ENCODE peak calls at places on chromosomes 16 and 17, in nine cellular contexts. One of them, this sample, is unnamed.

GRCh38 chr17:47905221-47905733 is 9.2 kb downstream of the SP2 start:
- DNase-seq in NCI-H1436: no peak
- DNase-seq in ELR: no peak
- DNase-seq in non-pigmented ciliary epithelial cell: peak
- DNase-seq in Calu3: no peak
- DNase-seq in mucosa of gallbladder: peak
- DNase-seq in amygdala: peak
- DNase-seq in NCI-H524 treated with DMSO at 0.1 percent for 48 hours: no peak
- DNase-seq in NCI-H774: no peak
- DNase-seq in this sample: no peak

GRCh38 chr17:57035971-57036481 is 49.0 kb upstream of the AKAP1 start:
- DNase-seq in NCI-H1436: peak
- DNase-seq in ELR: no peak
- DNase-seq in NCI-H774: peak
- DNase-seq in amygdala: no peak
- DNase-seq in mucosa of gallbladder: peak
- DNase-seq in Calu3: no peak
- DNase-seq in NCI-H524 treated with DMSO at 0.1 percent for 48 hours: peak
- DNase-seq in non-pigmented ciliary epithelial cell: no peak
- DNase-seq in this sample: no peak

GRCh38 chr17:65530985-65531507 is 30.4 kb downstream of the AXIN2 start:
- DNase-seq in NCI-H1436: no peak
- DNase-seq in NCI-H774: no peak
- DNase-seq in amygdala: no peak
- DNase-seq in NCI-H524 treated with DMSO at 0.1 percent for 48 hours: no peak
- DNase-seq in mucosa of gallbladder: no peak
- DNase-seq in Calu3: no peak
- DNase-seq in non-pigmented ciliary epithelial cell: no peak
- DNase-seq in ELR: no peak
- DNase-seq in this sample: no peak

GRCh38 chr16:89365996-89366395 is 124.4 kb downstream of the ANKRD11 start:
- DNase-seq in Calu3: no peak
- DNase-seq in mucosa of gallbladder: no peak
- DNase-seq in amygdala: no peak
- DNase-seq in non-pigmented ciliary epithelial cell: no peak
- DNase-seq in ELR: no peak
- DNase-seq in NCI-H524 treated with DMSO at 0.1 percent for 48 hours: no peak
- DNase-seq in NCI-H774: no peak
- DNase-seq in NCI-H1436: no peak
- DNase-seq in this sample: no peak

GRCh38 chr16:84992700-84993075 is 18.6 kb downstream of the ZDHHC7 start:
- DNase-seq in NCI-H524 treated with DMSO at 0.1 percent for 48 hours: no peak
- DNase-seq in mucosa of gallbladder: no peak
- DNase-seq in NCI-H1436: no peak
- DNase-seq in Calu3: no peak
- DNase-seq in ELR: no peak
- DNase-seq in NCI-H774: no peak
- DNase-seq in amygdala: no peak
- DNase-seq in non-pigmented ciliary epithelial cell: no peak
- DNase-seq in this sample: no peak

GRCh38 chr16:78784773-78785172 is 685.3 kb downstream of the WWOX start:
- DNase-seq in NCI-H1436: no peak
- DNase-seq in ELR: no peak
- DNase-seq in non-pigmented ciliary epithelial cell: no peak
- DNase-seq in mucosa of gallbladder: no peak
- DNase-seq in amygdala: no peak
- DNase-seq in NCI-H524 treated with DMSO at 0.1 percent for 48 hours: no peak
- DNase-seq in NCI-H774: no peak
- DNase-seq in Calu3: no peak
- DNase-seq in this sample: no peak

GRCh38 chr17:2703606-2704005 is 8.0 kb downstream of the CLUH start:
- DNase-seq in amygdala: no peak
- DNase-seq in ELR: no peak
- DNase-seq in NCI-H774: no peak
- DNase-seq in Calu3: no peak
- DNase-seq in non-pigmented ciliary epithelial cell: no peak
- DNase-seq in NCI-H524 treated with DMSO at 0.1 percent for 48 hours: no peak
- DNase-seq in NCI-H1436: no peak
- DNase-seq in mucosa of gallbladder: no peak
- DNase-seq in this sample: no peak

GRCh38 chr17:796609-797008 is 14.5 kb downstream of the MRM3 start:
- DNase-seq in non-pigmented ciliary epithelial cell: no peak
- DNase-seq in amygdala: no peak
- DNase-seq in NCI-H1436: no peak
- DNase-seq in NCI-H774: no peak
- DNase-seq in mucosa of gallbladder: no peak
- DNase-seq in NCI-H524 treated with DMSO at 0.1 percent for 48 hours: no peak
- DNase-seq in Calu3: no peak
- DNase-seq in ELR: no peak
- DNase-seq in this sample: no peak

GRCh38 chr16:25888873-25889272 is 197.1 kb downstream of the HS3ST4 start:
- DNase-seq in NCI-H524 treated with DMSO at 0.1 percent for 48 hours: no peak
- DNase-seq in amygdala: no peak
- DNase-seq in Calu3: no peak
- DNase-seq in mucosa of gallbladder: no peak
- DNase-seq in NCI-H774: no peak
- DNase-seq in non-pigmented ciliary epithelial cell: no peak
- DNase-seq in NCI-H1436: no peak
- DNase-seq in ELR: no peak
- DNase-seq in this sample: no peak

GRCh38 chr17:49085565-49086315 is 46.8 kb upstream of the B4GALNT2 start:
- DNase-seq in ELR: no peak
- DNase-seq in non-pigmented ciliary epithelial cell: no peak
- DNase-seq in NCI-H524 treated with DMSO at 0.1 percent for 48 hours: no peak
- DNase-seq in mucosa of gallbladder: no peak
- DNase-seq in Calu3: no peak
- DNase-seq in NCI-H1436: no peak
- DNase-seq in NCI-H774: no peak
- DNase-seq in amygdala: no peak
- DNase-seq in this sample: no peak

GRCh38 chr16:58448890-58449289 is 51.1 kb upstream of the NDRG4 start:
- DNase-seq in ELR: no peak
- DNase-seq in amygdala: no peak
- DNase-seq in Calu3: no peak
- DNase-seq in NCI-H524 treated with DMSO at 0.1 percent for 48 hours: no peak
- DNase-seq in mucosa of gallbladder: no peak
- DNase-seq in non-pigmented ciliary epithelial cell: no peak
- DNase-seq in NCI-H774: no peak
- DNase-seq in NCI-H1436: no peak
- DNase-seq in this sample: peak

GRCh38 chr17:81173761-81174160 is 7.7 kb upstream of the AATK start:
- DNase-seq in NCI-H524 treated with DMSO at 0.1 percent for 48 hours: peak
- DNase-seq in NCI-H1436: no peak
- DNase-seq in amygdala: no peak
- DNase-seq in mucosa of gallbladder: no peak
- DNase-seq in NCI-H774: no peak
- DNase-seq in non-pigmented ciliary epithelial cell: no peak
- DNase-seq in Calu3: no peak
- DNase-seq in ELR: no peak
- DNase-seq in this sample: no peak

GRCh38 chr17:50047488-50048126 is 8.3 kb upstream of the ITGA3 start:
- DNase-seq in NCI-H524 treated with DMSO at 0.1 percent for 48 hours: no peak
- DNase-seq in ELR: peak
- DNase-seq in NCI-H774: no peak
- DNase-seq in Calu3: peak
- DNase-seq in NCI-H1436: no peak
- DNase-seq in mucosa of gallbladder: no peak
- DNase-seq in amygdala: no peak
- DNase-seq in non-pigmented ciliary epithelial cell: no peak
- DNase-seq in this sample: peak

GRCh38 chr16:51268237-51268636 is 117.2 kb upstream of the SALL1 start:
- DNase-seq in amygdala: no peak
- DNase-seq in ELR: no peak
- DNase-seq in mucosa of gallbladder: no peak
- DNase-seq in NCI-H1436: no peak
- DNase-seq in NCI-H524 treated with DMSO at 0.1 percent for 48 hours: no peak
- DNase-seq in non-pigmented ciliary epithelial cell: no peak
- DNase-seq in NCI-H774: no peak
- DNase-seq in Calu3: no peak
- DNase-seq in this sample: no peak

GRCh38 chr17:76408037-76408849 is 23.8 kb downstream of the SPHK1 start:
- DNase-seq in NCI-H524 treated with DMSO at 0.1 percent for 48 hours: peak
- DNase-seq in NCI-H1436: peak
- DNase-seq in amygdala: no peak
- DNase-seq in mucosa of gallbladder: peak
- DNase-seq in Calu3: peak
- DNase-seq in ELR: peak
- DNase-seq in NCI-H774: peak
- DNase-seq in non-pigmented ciliary epithelial cell: no peak
- DNase-seq in this sample: peak

GRCh38 chr17:82287849-82288601 is 14.5 kb upstream of the CSNK1D start:
- DNase-seq in Calu3: peak
- DNase-seq in NCI-H774: peak
- DNase-seq in NCI-H1436: peak
- DNase-seq in NCI-H524 treated with DMSO at 0.1 percent for 48 hours: no peak
- DNase-seq in non-pigmented ciliary epithelial cell: no peak
- DNase-seq in mucosa of gallbladder: peak
- DNase-seq in ELR: peak
- DNase-seq in amygdala: no peak
- DNase-seq in this sample: peak

GRCh38 chr17:67733371-67733770 is 15.6 kb downstream of the NOL11 start:
- DNase-seq in NCI-H1436: no peak
- DNase-seq in NCI-H774: no peak
- DNase-seq in ELR: no peak
- DNase-seq in NCI-H524 treated with DMSO at 0.1 percent for 48 hours: no peak
- DNase-seq in Calu3: no peak
- DNase-seq in non-pigmented ciliary epithelial cell: no peak
- DNase-seq in amygdala: no peak
- DNase-seq in mucosa of gallbladder: no peak
- DNase-seq in this sample: no peak

GRCh38 chr17:41549596-41550039 is 21.5 kb upstream of the KRT19 start:
- DNase-seq in NCI-H524 treated with DMSO at 0.1 percent for 48 hours: no peak
- DNase-seq in amygdala: no peak
- DNase-seq in Calu3: no peak
- DNase-seq in NCI-H1436: no peak
- DNase-seq in non-pigmented ciliary epithelial cell: no peak
- DNase-seq in NCI-H774: no peak
- DNase-seq in mucosa of gallbladder: peak
- DNase-seq in ELR: no peak
- DNase-seq in this sample: no peak

This sample was measured in HTR-8/SVneo.